ENCODE peak calls at places on chromosomes 4 and X, in four cellular contexts. D is WERI-Rb-1, N is transverse colon, R is uterus. F is an unnamed sample.

GRCh38 chr4:15078682-15079642 is 76.7 kb downstream of the CPEB2 start:
- DNase-seq in D (no peak), N (no peak), R (no peak), F (peak; percentile 3)

GRCh38 chr4:8156617-8157016 is 2.0 kb downstream of the ABLIM2 start:
- DNase-seq in D (no peak), N (no peak), R (no peak), F (no peak)

GRCh38 chrX:39063037-39063436 is 261.8 kb downstream of the MID1IP1 start:
- DNase-seq in D (no peak), N (peak; percentile 45), R (no peak), F (peak; percentile 79)

GRCh38 chrX:32985544-32985943 is 225.8 kb downstream of the DMD start:
- DNase-seq in D (no peak), N (no peak), R (no peak), F (no peak)

GRCh38 chr4:101304916-101305315 is 42.4 kb downstream of the PPP3CA start:
- DNase-seq in D (no peak), N (no peak), R (no peak), F (no peak)

GRCh38 chr4:165203541-165204461 is 3.6 kb upstream of the KLHL2 start:
- DNase-seq in D (no peak), N (no peak), R (no peak), F (no peak)

GRCh38 chr4:31022702-31023101 is 302.5 kb downstream of the PCDH7 start:
- DNase-seq in D (no peak), N (no peak), R (no peak), F (no peak)

GRCh38 chr4:164438321-164438720 is 315.6 kb upstream of the SMIM31 start:
- DNase-seq in D (no peak), N (no peak), R (no peak), F (no peak)

GRCh38 chr4:7412586-7412975 is 22.1 kb downstream of the PSAPL1 start:
- DNase-seq in D (peak; percentile 6), N (no peak), R (peak; percentile 5), F (peak; percentile 3)

GRCh38 chrX:72255864-72256263 is 17.0 kb upstream of the ERCC6L start:
- DNase-seq in D (no peak), N (no peak), R (no peak), F (no peak)

GRCh38 chr4:39970559-39971270 is 7.0 kb downstream of the PDS5A start:
- DNase-seq in D (no peak), N (no peak), R (no peak), F (no peak)

GRCh38 chrX:153771261-153771681 is 7.2 kb downstream of the PLXNB3 start:
- DNase-seq in D (peak; percentile 8), N (no peak), R (no peak), F (no peak)

GRCh38 chrX:153626863-153627674 is 19.9 kb upstream of the DUSP9 start:
- DNase-seq in D (no peak), N (no peak), R (no peak), F (no peak)

GRCh38 chrX:132489256-132490085 is 633 bp upstream of the MBNL3 start:
- DNase-seq in D (peak; percentile 39), N (peak; percentile 81), R (peak; percentile 59), F (peak; percentile 75)

GRCh38 chr4:100493756-100494155 is 24.1 kb downstream of the EMCN start:
- DNase-seq in D (no peak), N (no peak), R (no peak), F (no peak)

GRCh38 chr4:41156574-41156973 is 57.8 kb downstream of the APBB2 start:
- DNase-seq in D (no peak), N (no peak), R (no peak), F (no peak)

GRCh38 chrX:95505721-95506120 is 1178.9 kb upstream of the DIAPH2 start:
- DNase-seq in D (no peak), N (no peak), R (no peak), F (no peak)

GRCh38 chrX:138669693-138670092 is 41.8 kb downstream of the FGF13 start:
- DNase-seq in D (no peak), N (no peak), R (no peak), F (no peak)

GRCh38 chr4:7416745-7417432 is 17.8 kb downstream of the PSAPL1 start:
- DNase-seq in D (no peak), N (peak; percentile 0), R (peak; percentile 4), F (peak; percentile 2)

GRCh38 chr4:107828315-107828714 is 3.6 kb downstream of the SGMS2 start:
- DNase-seq in D (no peak), N (no peak), R (no peak), F (no peak)

GRCh38 chr4:1052231-1052671 is 40.8 kb downstream of the FGFRL1 start:
- DNase-seq in D (peak; percentile 12), N (no peak), R (no peak), F (no peak)

GRCh38 chr4:8832130-8832930 is 39.3 kb downstream of the HMX1 start:
- DNase-seq in D (peak; percentile 46), N (peak; percentile 1), R (peak; percentile 8), F (peak; percentile 5)

GRCh38 chrX:133171962-133172708 is 46.0 kb downstream of the TFDP3 start:
- DNase-seq in D (no peak), N (no peak), R (no peak), F (no peak)

GRCh38 chrX:24020280-24020876 is 6.6 kb downstream of the KLHL15 start:
- DNase-seq in D (no peak), N (no peak), R (no peak), F (no peak)

GRCh38 chr4:67996127-67996526 is 32.8 kb upstream of the TMPRSS11A start:
- DNase-seq in D (no peak), N (no peak), R (no peak), F (no peak)

GRCh38 chrX:47093248-47093647 is 15.0 kb downstream of the RGN start:
- DNase-seq in D (peak; percentile 12), N (no peak), R (no peak), F (no peak)

GRCh38 chr4:112069110-112069509 is 76.1 kb upstream of the FAM241A start:
- DNase-seq in D (no peak), N (no peak), R (no peak), F (no peak)

GRCh38 chr4:89838005-89838404 is 1.0 kb upstream of the SNCA start:
- DNase-seq in D (peak; percentile 36), N (no peak), R (no peak), F (no peak)

GRCh38 chr4:146275370-146275769 is 61.0 kb downstream of the REELD1 start:
- DNase-seq in D (no peak), N (no peak), R (no peak), F (peak; percentile 11)
- H3K4me3 ChIP-seq in D (no peak overlapping the region), N (no peak overlapping the region), R (no peak overlapping the region), F (no peak overlapping the region)

DNA sequence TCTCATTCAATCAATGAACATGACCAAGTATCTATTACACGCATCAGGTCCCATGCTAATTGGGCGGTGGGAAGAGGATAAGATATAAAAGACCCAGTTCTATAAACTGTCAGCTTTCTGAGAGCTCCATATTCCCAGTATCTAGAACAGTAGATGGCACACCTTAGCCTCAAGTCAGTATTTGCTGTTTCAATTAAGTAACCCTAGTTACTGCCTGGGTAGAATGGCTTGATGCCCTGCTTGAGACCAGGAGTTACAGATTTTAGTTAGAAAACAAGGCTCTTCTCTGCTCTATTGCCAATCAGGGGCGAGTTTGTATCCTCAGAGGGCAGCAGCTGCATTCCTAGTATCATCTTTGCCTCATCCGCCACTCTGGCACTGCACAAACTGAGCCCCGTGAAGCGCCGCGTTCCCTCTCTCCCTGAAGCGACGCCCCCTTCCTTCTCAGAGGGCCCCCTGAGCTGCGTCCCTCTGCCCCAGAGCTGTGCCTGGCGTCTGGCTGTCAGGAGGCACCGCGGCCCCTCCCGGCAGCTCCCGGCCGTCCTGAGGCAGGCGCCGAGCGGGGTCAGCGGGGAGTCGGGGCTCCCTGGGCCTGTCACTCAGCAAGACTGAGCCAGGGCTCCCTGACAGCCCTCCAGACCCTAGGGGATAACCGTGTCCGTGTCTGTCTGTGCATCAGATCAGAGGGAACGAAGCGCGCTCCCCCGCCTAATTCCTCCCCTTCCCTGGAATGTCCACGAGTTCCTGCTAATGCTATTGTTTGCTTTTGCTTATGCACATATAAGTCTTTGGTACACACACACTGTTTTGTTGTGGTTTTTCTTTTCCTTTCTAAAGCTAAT is 212.4 kb upstream of the TTC29 start:
- DNase-seq in D (peak; percentile 69), N (peak; percentile 9), R (peak; percentile 28), F (no peak)
- TF ChIP-seq CTCF in D (no peak), N (no peak), R (no peak), F (no peak)

GRCh38 chr4:158861281-158861680 is 92.5 kb downstream of the FNIP2 start:
- DNase-seq in D (no peak), N (no peak), R (no peak), F (no peak)

GRCh38 chr4:158861766-158862165 is 92.9 kb downstream of the FNIP2 start:
- DNase-seq in D (no peak), N (no peak), R (no peak), F (no peak)

GRCh38 chr4:158859661-158860060 is 90.8 kb downstream of the FNIP2 start:
- DNase-seq in D (no peak), N (no peak), R (no peak), F (no peak)

GRCh38 chr4:158858410-158859189 is 89.8 kb downstream of the FNIP2 start:
- DNase-seq in D (no peak), N (no peak), R (no peak), F (no peak)

DNA sequence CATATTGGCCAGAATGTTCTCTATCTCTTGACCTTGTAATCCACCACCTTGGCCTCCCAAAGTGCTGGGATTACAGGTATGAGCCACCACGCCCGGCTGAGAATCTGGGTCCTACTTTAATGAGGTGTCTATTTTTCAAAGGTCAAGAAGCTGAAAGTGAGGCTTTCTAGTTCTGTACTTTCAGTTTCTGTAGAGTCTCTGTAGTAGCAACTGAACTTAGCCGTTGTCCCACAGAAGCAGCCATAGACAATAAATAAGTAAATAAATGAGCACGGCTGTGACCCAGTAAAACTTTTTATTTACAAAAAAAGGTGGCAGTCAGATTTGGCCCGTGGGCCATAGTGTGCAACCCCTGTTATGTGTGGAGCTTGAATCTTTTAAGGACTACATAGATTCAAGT is 92.0 kb downstream of the FNIP2 start:
- DNase-seq in D (no peak), N (no peak), R (no peak), F (no peak)
- H3K36me3 ChIP-seq in D (peaks cover 49% of the 10 kb centered on the region), N (no peaks in the 10 kb centered on the region), R (no peaks in the 10 kb centered on the region), F (peaks cover 20% of the 10 kb centered on the region)

DNA sequence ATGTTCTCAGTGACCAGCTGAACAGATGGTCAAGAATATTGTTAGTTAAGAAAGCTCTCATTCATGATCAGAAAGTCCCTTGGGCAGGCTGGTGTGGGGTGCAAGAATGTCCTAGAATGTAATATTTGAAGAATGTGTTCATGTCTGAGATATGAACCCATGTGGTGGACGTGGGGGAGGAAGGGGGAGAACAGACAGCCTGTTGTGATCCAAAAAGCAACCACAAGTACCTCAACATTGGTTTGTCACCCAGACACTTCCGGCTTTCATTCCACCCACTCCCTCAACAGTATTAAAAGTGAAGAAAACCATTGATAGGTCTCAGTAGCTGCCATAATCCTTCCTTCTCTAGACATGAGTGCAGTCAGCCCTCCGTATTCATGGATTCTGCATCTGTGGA is 82.2 kb downstream of the MAML3 start:
- DNase-seq in D (peak; percentile 25), N (peak; percentile 33), R (no peak), F (no peak)
- H3K4me3 ChIP-seq in D (no peak overlapping the region), N (no peak overlapping the region), R (no peak overlapping the region), F (no peak overlapping the region)

GRCh38 chrX:70436380-70436779 is 8.3 kb upstream of the DLG3 start:
- DNase-seq in D (peak; percentile 55), N (no peak), R (no peak), F (no peak)
- TF ChIP-seq CTCF in D (peak; percentile 35), N (no peak), R (no peak), F (no peak)

GRCh38 chr4:172573899-172574298 is 594.7 kb upstream of the GALNT7 start:
- DNase-seq in D (no peak), N (no peak), R (no peak), F (no peak)

GRCh38 chr4:172578712-172579111 is 589.9 kb upstream of the GALNT7 start:
- DNase-seq in D (no peak), N (no peak), R (no peak), F (no peak)
- H3K36me3 ChIP-seq in D (no peaks in the 10 kb centered on the region), N (no peaks in the 10 kb centered on the region), R (no peaks in the 10 kb centered on the region), F (no peaks in the 10 kb centered on the region)

F was measured in body of pancreas.